ENCODE peak calls at places on chromosomes 7 and 10, in four cellular contexts. O, B, Z and X are unnamed samples.

GRCh38 chr7:93914581-93915066 is 6.9 kb upstream of the GNG11 start:
- DNase-seq in O (peak; percentile 66), B (no peak), Z (no peak), X (no peak)

GRCh38 chr7:128233471-128233870 is 7.6 kb upstream of the LEP start:
- DNase-seq in B (no peak), O (peak; percentile 25), Z (no peak), X (no peak)

GRCh38 chr10:48509061-48509772 is 95.7 kb downstream of the ARHGAP22 start:
- DNase-seq in B (no peak), Z (no peak), O (no peak), X (no peak)

GRCh38 chr7:96136600-96137239 is 185.2 kb downstream of the SLC25A13 start:
- DNase-seq in B (no peak), O (no peak), Z (no peak), X (no peak)

GRCh38 chr10:7734821-7735220 is 31.7 kb downstream of the ITIH2 start:
- DNase-seq in Z (no peak), B (no peak), O (no peak), X (peak; percentile 13)

GRCh38 chr7:12212051-12212485 is 974 bp downstream of the TMEM106B start:
- DNase-seq in O (no peak), B (no peak), Z (no peak), X (peak; percentile 48)

GRCh38 chr7:69814421-69814962 is 216.2 kb downstream of the AUTS2 start:
- DNase-seq in O (no peak), B (no peak), Z (peak; percentile 32), X (no peak)

GRCh38 chr7:114530074-114530611 is 115.5 kb downstream of the FOXP2 start:
- DNase-seq in B (no peak), O (no peak), Z (no peak), X (no peak)

GRCh38 chr7:7122701-7123281 is 59.6 kb upstream of the C1GALT1 start:
- DNase-seq in B (no peak), O (peak; percentile 46), Z (no peak), X (no peak)

GRCh38 chr10:22620929-22621328 is 93.4 kb downstream of the PIP4K2A start:
- DNase-seq in Z (no peak), B (no peak), O (no peak), X (no peak)

GRCh38 chr7:2886900-2887299 is 42.8 kb upstream of the GNA12 start:
- DNase-seq in Z (peak; percentile 57), O (peak; percentile 75), B (peak; percentile 26), X (peak; percentile 68)

GRCh38 chr7:150481207-150481920 is 30.9 kb downstream of the GIMAP8 start:
- DNase-seq in B (peak; percentile 45), Z (no peak), O (no peak), X (no peak)

GRCh38 chr10:95392250-95392584 is 101.4 kb upstream of the PDLIM1 start:
- DNase-seq in B (no peak), O (no peak), Z (no peak), X (no peak)

GRCh38 chr10:132107211-132107946 is 41.6 kb downstream of the JAKMIP3 start:
- DNase-seq in Z (no peak), O (no peak), B (no peak), X (peak; percentile 34)

GRCh38 chr10:3866347-3866746 is 81.3 kb upstream of the KLF6 start:
- DNase-seq in Z (no peak), B (no peak), O (no peak), X (no peak)

GRCh38 chr10:59006511-59007306 is 169.7 kb upstream of the PHYHIPL start:
- DNase-seq in B (no peak), Z (no peak), O (peak; percentile 37), X (no peak)

GRCh38 chr7:33719059-33719581 is 186.2 kb upstream of the BMPER start:
- DNase-seq in B (no peak), O (no peak), Z (no peak), X (no peak)

GRCh38 chr7:91941450-91941849 is 788 bp downstream of the AKAP9 start:
- DNase-seq in Z (no peak), B (no peak), O (peak; percentile 41), X (peak; percentile 27)

GRCh38 chr7:152467225-152467624 is 31.4 kb upstream of the KMT2C start:
- DNase-seq in Z (no peak), O (no peak), B (no peak), X (no peak)

GRCh38 chr10:35565602-35566061 is 39.5 kb upstream of the GJD4 start:
- DNase-seq in B (no peak), O (no peak), Z (no peak), X (no peak)

GRCh38 chr7:117008849-117009531 is 55.7 kb downstream of the ST7 start:
- DNase-seq in O (peak; percentile 71), Z (no peak), B (no peak), X (no peak)

GRCh38 chr10:23293145-23293724 is 51.4 kb downstream of the C10orf67 start:
- DNase-seq in B (no peak), O (peak; percentile 56), Z (peak; percentile 57), X (peak; percentile 45)

GRCh38 chr10:35633006-35633980 is 8.8 kb downstream of the FZD8 start:
- DNase-seq in B (no peak), O (peak; percentile 100), Z (no peak), X (no peak)

GRCh38 chr7:84123903-84124573 is 70.6 kb downstream of the SEMA3A start:
- DNase-seq in B (no peak), O (peak; percentile 21), Z (no peak), X (no peak)

GRCh38 chr10:133309111-133309719 is 501 bp downstream of the ZNF511 start:
- DNase-seq in O (peak; percentile 88), B (peak; percentile 92), Z (peak; percentile 89), X (peak; percentile 94)

GRCh38 chr7:4951903-4952636 is 6.9 kb downstream of the MMD2 start:
- DNase-seq in O (peak; percentile 40), B (no peak), Z (no peak), X (no peak)

GRCh38 chr7:108234281-108234680 is 104.1 kb upstream of the LAMB4 start:
- DNase-seq in B (no peak), O (no peak), Z (no peak), X (no peak)